ENCODE peak calls at places on chromosomes 4 and X, in six cellular contexts. L is SW480, M is foreskin melanocyte, G is kidney epithelial cell, X is heart left ventricle, F is NCI-H1930. P is an unnamed sample.

GRCh38 chr4:129545599-129546278 is 449.8 kb downstream of the C4orf33 start:
- DNase-seq in M (no peak), X (peak; percentile 85), L (no peak), F (no peak), G (no peak), P (no peak)

GRCh38 chr4:53100801-53101581 is 238.9 kb downstream of the RASL11B start:
- DNase-seq in M (peak; percentile 14), G (no peak), F (no peak), X (no peak), L (no peak), P (peak; percentile 55)

GRCh38 chr4:68927165-68927564 is 24.4 kb downstream of the UGT2A3 start:
- DNase-seq in G (no peak), L (no peak), M (no peak), F (no peak), X (no peak), P (no peak)

GRCh38 chr4:176927664-176928063 is 134.9 kb upstream of the VEGFC start:
- DNase-seq in M (peak; percentile 22), F (no peak), L (no peak), G (no peak), X (no peak), P (peak; percentile 90)

GRCh38 chrX:10011991-10012390 is 44.8 kb downstream of the CLDN34 start:
- DNase-seq in F (no peak), X (no peak), G (no peak), M (no peak), L (no peak), P (no peak)

GRCh38 chr4:60128916-60129315 is 1071.2 kb upstream of the ADGRL3 start:
- DNase-seq in L (no peak), X (no peak), F (no peak), M (no peak), G (no peak), P (no peak)

GRCh38 chrX:54076903-54077302 is 32.6 kb upstream of the PHF8 start:
- DNase-seq in F (no peak), L (no peak), G (peak; percentile 12), M (peak; percentile 12), X (no peak), P (no peak)

GRCh38 chrX:110504947-110505346 is 146.3 kb downstream of the RTL9 start:
- DNase-seq in L (no peak), X (no peak), G (no peak), F (no peak), M (no peak), P (no peak)

GRCh38 chr4:7506119-7506518 is 71.4 kb upstream of the PSAPL1 start:
- DNase-seq in X (no peak), F (no peak), L (no peak), G (no peak), M (no peak), P (no peak)

GRCh38 chrX:670596-670995 is 40.0 kb downstream of the SHOX start:
- DNase-seq in X (no peak), M (no peak), F (no peak), L (no peak), G (no peak), P (no peak)

GRCh38 chrX:151698485-151698884 is 3.2 kb downstream of the PRRG3 start:
- DNase-seq in G (no peak), M (no peak), X (no peak), F (no peak), L (no peak), P (no peak)

P was measured in RKO.